ENCODE peak calls at places on chromosomes 3 and 15, in six cellular contexts. O is colonic mucosa, B is fibroblast of lung, S is neural progenitor cell, D is H9, F is sigmoid colon. M is an unnamed sample.

GRCh38 chr15:58392611-58393161 is 39.1 kb upstream of the LIPC start:
- DNase-seq in S (no peak), O (peak), B (no peak), D (no peak), F (no peak), M (no peak)

GRCh38 chr3:128276577-128277183 is 123.4 kb downstream of the EEFSEC start:
- DNase-seq in D (peak), B (no peak), S (no peak), O (no peak), F (peak), M (no peak)

GRCh38 chr3:20648294-20648693 is 462.3 kb upstream of the SGO1 start:
- DNase-seq in O (no peak), D (no peak), F (no peak), S (no peak), B (peak), M (peak)

GRCh38 chr3:138678086-138678485 is 69.5 kb downstream of the FAIM start:
- DNase-seq in B (no peak), O (no peak), D (no peak), F (no peak), S (no peak), M (no peak)

GRCh38 chr15:36617529-36618196 is 38.2 kb downstream of the CDIN1 start:
- DNase-seq in O (no peak), B (no peak), D (no peak), S (no peak), F (no peak), M (no peak)

GRCh38 chr3:177642482-177643163 is 445.3 kb upstream of the TBL1XR1 start:
- DNase-seq in F (no peak), B (no peak), S (no peak), D (no peak), O (no peak), M (no peak)

GRCh38 chr15:44193651-44194396 is 1.2 kb downstream of the FRMD5 start:
- DNase-seq in O (peak), B (peak), D (peak), F (no peak), S (peak), M (peak)

GRCh38 chr3:51353566-51354140 is 31.4 kb upstream of the MANF start:
- DNase-seq in S (no peak), F (peak), D (no peak), O (no peak), B (peak), M (no peak)

GRCh38 chr3:124587053-124587408 is 143.2 kb upstream of the UMPS start:
- DNase-seq in B (no peak), F (no peak), S (peak), D (peak), O (no peak), M (no peak)

GRCh38 chr15:42808921-42809320 is 72.0 kb upstream of the CDAN1 start:
- DNase-seq in B (no peak), F (no peak), O (no peak), S (no peak), D (no peak), M (no peak)

GRCh38 chr15:101578443-101578894 is 73.7 kb downstream of the TM2D3 start:
- DNase-seq in F (no peak), D (peak), S (peak), O (peak), B (no peak), M (no peak)

GRCh38 chr3:100184960-100185566 is 70.8 kb upstream of the FILIP1L start:
- DNase-seq in D (no peak), S (no peak), O (no peak), F (no peak), B (peak), M (no peak)

GRCh38 chr3:45551214-45552010 is 43.1 kb upstream of the LIMD1 start:
- DNase-seq in D (no peak), B (peak), O (peak), F (peak), S (no peak), M (peak)

GRCh38 chr3:158532099-158532734 is 38.8 kb upstream of the MLF1 start:
- DNase-seq in O (no peak), D (no peak), S (peak), B (peak), F (no peak), M (peak)

GRCh38 chr3:144343343-144343742 is 371.7 kb downstream of the DIPK2A start:
- DNase-seq in B (no peak), O (no peak), F (no peak), S (no peak), D (no peak), M (no peak)

GRCh38 chr15:37017031-37017625 is 83.2 kb downstream of the MEIS2 start:
- DNase-seq in O (no peak), S (no peak), F (no peak), B (no peak), D (no peak), M (no peak)

GRCh38 chr3:72675243-72675642 is 173.0 kb downstream of the SHQ1 start:
- DNase-seq in F (no peak), D (no peak), S (no peak), O (no peak), B (no peak), M (no peak)

GRCh38 chr3:59575113-59576001 is 525.5 kb upstream of the CFAP20DC start:
- DNase-seq in O (peak), D (peak), S (peak), F (peak), B (peak), M (peak)

GRCh38 chr3:30604091-30604490 is 2.3 kb upstream of the TGFBR2 start:
- DNase-seq in O (no peak), S (no peak), B (no peak), F (no peak), D (no peak), M (no peak)

GRCh38 chr15:73233623-73234022 is 135.1 kb downstream of the HCN4 start:
- DNase-seq in D (no peak), S (no peak), F (no peak), O (no peak), B (no peak), M (no peak)

GRCh38 chr3:186991470-186991869 is 61.1 kb downstream of the ST6GAL1 start:
- DNase-seq in F (no peak), S (no peak), O (no peak), D (no peak), B (no peak), M (no peak)

GRCh38 chr3:50167782-50168317 is 12.7 kb downstream of the SEMA3F start:
- DNase-seq in O (no peak), F (no peak), D (no peak), B (no peak), S (no peak), M (no peak)

GRCh38 chr15:28093761-28094535 is 5.2 kb downstream of the OCA2 start:
- DNase-seq in F (no peak), D (peak), S (no peak), O (peak), B (no peak), M (no peak)

GRCh38 chr3:183267140-183267539 is 14.1 kb downstream of the B3GNT5 start:
- DNase-seq in F (no peak), B (no peak), D (no peak), S (no peak), O (no peak), M (no peak)

GRCh38 chr3:4752201-4753072 is 226.8 kb upstream of the BHLHE40 start:
- DNase-seq in B (no peak), S (peak), O (peak), F (no peak), D (no peak), M (no peak)

GRCh38 chr3:172042136-172042535 is 2.8 kb downstream of the FNDC3B start:
- DNase-seq in F (no peak), S (no peak), B (no peak), O (no peak), D (no peak), M (no peak)

GRCh38 chr15:78167227-78167888 is 18.2 kb downstream of the IDH3A start:
- DNase-seq in B (no peak), S (no peak), F (no peak), O (peak), D (no peak), M (no peak)

GRCh38 chr3:57918123-57918837 is 89.9 kb upstream of the FLNB start:
- DNase-seq in S (no peak), O (no peak), B (peak), F (no peak), D (no peak), M (no peak)

GRCh38 chr3:132536442-132537153 is 60.5 kb upstream of the ACKR4 start:
- DNase-seq in D (no peak), O (no peak), S (no peak), B (no peak), F (no peak), M (no peak)

GRCh38 chr3:133112666-133113065 is 74.5 kb downstream of the TMEM108 start:
- DNase-seq in O (no peak), D (no peak), S (no peak), B (peak), F (no peak), M (no peak)

GRCh38 chr3:32545305-32545704 is 25.4 kb downstream of the DYNC1LI1 start:
- DNase-seq in D (no peak), B (no peak), S (no peak), O (no peak), F (no peak), M (no peak)

GRCh38 chr3:12356175-12356574 is 67.3 kb downstream of the PPARG start:
- DNase-seq in O (no peak), F (no peak), D (no peak), S (no peak), B (no peak), M (no peak)

GRCh38 chr3:150876866-150877265 is 28.4 kb downstream of the MINDY4B start:
- DNase-seq in B (no peak), O (no peak), D (no peak), S (no peak), F (no peak), M (no peak)

GRCh38 chr3:184737641-184738518 is 26.0 kb upstream of the MAGEF1 start:
- DNase-seq in F (no peak), O (no peak), B (peak), S (no peak), D (no peak), M (peak)

GRCh38 chr3:101070260-101071121 is 77.3 kb upstream of the ABI3BP start:
- DNase-seq in B (no peak), D (peak), F (peak), O (peak), S (peak), M (peak)

GRCh38 chr3:150081084-150081483 is 110.4 kb upstream of the PFN2 start:
- DNase-seq in O (no peak), F (no peak), S (no peak), D (no peak), B (peak), M (peak)

GRCh38 chr3:94162700-94163099 is 99.8 kb downstream of the NSUN3 start:
- DNase-seq in D (no peak), O (no peak), S (no peak), F (no peak), B (no peak), M (peak)

GRCh38 chr3:134080761-134081160 is 51.0 kb upstream of the SLCO2A1 start:
- DNase-seq in S (no peak), O (no peak), D (no peak), F (no peak), B (no peak), M (no peak)

GRCh38 chr15:98796685-98797084 is 148.3 kb downstream of the IGF1R start:
- DNase-seq in D (no peak), O (no peak), F (no peak), B (no peak), S (no peak), M (no peak)

GRCh38 chr3:127136024-127136600 is 56.8 kb upstream of the PRR23E start:
- DNase-seq in B (no peak), D (no peak), O (no peak), S (no peak), F (peak), M (no peak)
- H3K27ac ChIP-seq in B (no peak), D (no peak), O (no peak), S (no peak), F (peak), M (no peak)

GRCh38 chr3:143040264-143040879 is 39.0 kb downstream of the U2SURP start:
- DNase-seq in B (peak), S (peak), O (no peak), D (no peak), F (no peak), M (no peak)
- TF ChIP-seq CTCF in B (peak), S (peak), O (no peak), D (peak), F (no peak), M (peak)

GRCh38 chr3:40450438-40450837 is 6.7 kb upstream of the RPL14 start:
- DNase-seq in S (no peak), B (no peak), D (no peak), O (no peak), F (no peak), M (no peak)
- H3K27ac ChIP-seq in S (no peak), B (no peak), D (no peak), O (no peak), F (no peak), M (no peak)

DNA sequence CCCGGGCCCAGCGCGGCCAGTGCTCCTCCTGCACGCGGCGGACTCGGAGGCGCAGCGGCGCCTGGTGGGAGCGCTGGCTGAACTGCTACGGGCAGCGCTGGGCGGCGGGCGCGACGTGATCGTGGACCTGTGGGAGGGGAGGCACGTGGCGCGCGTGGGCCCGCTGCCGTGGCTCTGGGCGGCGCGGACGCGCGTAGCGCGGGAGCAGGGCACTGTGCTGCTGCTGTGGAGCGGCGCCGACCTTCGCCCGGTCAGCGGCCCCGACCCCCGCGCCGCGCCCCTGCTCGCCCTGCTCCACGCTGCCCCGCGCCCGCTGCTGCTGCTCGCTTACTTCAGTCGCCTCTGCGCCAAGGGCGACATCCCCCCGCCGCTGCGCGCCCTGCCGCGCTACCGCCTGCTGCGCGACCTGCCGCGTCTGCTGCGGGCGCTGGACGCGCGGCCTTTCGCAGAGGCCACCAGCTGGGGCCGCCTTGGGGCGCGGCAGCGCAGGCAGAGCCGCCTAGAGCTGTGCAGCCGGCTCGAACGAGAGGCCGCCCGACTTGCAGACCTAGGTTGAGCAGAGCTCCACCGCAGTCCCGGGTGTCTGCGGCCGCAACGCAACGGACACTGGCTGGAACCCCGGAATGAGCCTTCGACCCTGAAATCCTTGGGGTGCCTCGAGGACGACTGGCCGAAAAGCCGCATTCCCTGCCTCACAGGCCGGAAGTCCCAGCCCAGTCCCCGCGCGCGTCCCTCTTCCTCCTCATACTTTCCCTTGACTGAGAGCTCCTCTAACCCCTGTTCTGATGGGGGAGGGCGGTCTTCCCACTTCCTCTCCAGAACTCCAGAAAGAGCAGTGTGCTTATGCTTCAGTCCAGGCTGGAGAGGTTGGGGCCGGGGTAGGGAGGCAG is 1.4 kb upstream of the IL17RC start:
- DNase-seq in B (peak), D (peak), S (peak), O (peak), F (peak), M (no peak)
- TF ChIP-seq CTCF in B (peak), D (peak), S (peak), O (no peak), F (peak), M (no peak)

DNA sequence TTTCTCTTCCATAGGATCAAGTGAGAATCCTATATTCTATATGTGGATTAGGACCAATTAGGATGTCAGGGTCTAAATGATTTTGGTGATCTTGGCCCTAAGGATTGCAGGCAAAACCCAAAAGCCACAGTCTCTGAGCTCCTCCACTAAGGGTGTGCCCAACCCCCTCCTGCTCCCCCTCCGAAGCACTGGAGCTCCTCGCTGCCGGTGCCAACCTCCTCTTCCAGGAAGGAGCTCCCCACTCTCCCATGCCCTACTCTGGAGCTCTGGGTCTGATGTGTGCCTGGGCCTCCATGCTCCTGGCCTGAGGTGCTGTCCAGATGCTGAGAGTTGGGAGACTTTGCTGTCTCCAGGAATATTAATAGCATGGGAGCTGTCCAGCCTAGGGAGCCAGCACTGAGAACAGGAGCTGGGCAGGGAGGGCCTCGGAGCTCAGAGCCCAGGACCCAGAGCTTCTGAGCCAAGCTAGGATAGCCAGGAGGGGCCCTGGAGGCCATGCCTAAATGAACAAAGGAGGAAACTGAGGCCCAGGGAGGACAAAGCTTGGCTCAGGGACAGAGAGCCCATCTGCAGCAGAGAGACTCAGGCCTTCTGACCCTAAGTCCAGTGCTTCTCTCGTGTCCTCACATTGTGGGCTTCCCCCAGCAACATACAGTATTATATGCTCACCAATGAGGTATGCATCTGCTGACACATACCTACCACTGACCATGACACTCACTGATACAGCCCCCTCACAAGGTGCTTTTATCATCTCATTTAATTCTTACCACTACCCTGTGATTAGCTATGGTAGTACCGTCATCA is 36.9 kb upstream of the HERC1 start:
- DNase-seq in F (no peak), O (no peak), S (peak), D (peak), B (peak), M (peak)
- H3K27ac ChIP-seq in F (no peak), O (no peak), S (no peak), D (no peak), B (no peak), M (no peak)

M was measured in RWPE1.